ENCODE peak calls at places on chromosomes 4 and X, in four cellular contexts. J, O, W and R are unnamed samples.

GRCh38 chr4:38180456-38180855 is 220.3 kb downstream of the PTTG2 start:
- DNase-seq in J (peak; percentile 20), O (no peak), W (no peak), R (no peak)

GRCh38 chr4:60724623-60725022 is 475.5 kb upstream of the ADGRL3 start:
- DNase-seq in J (peak; percentile 27), O (no peak), W (no peak), R (no peak)

GRCh38 chrX:11756354-11757318 is 1.4 kb upstream of the MSL3 start:
- DNase-seq in J (peak; percentile 58), O (no peak), W (no peak), R (no peak)

GRCh38 chr4:166941629-166942028 is 292.7 kb downstream of the SPOCK3 start:
- DNase-seq in J (no peak), O (no peak), W (no peak), R (no peak)

GRCh38 chrX:100975212-100975611 is 5.7 kb downstream of the ARL13A start:
- DNase-seq in J (peak; percentile 52), O (no peak), W (no peak), R (no peak)

GRCh38 chrX:8731579-8732395 is at the start of gene ANOS1:
- DNase-seq in J (peak; percentile 16), O (no peak), W (no peak), R (peak; percentile 47)

GRCh38 chr4:66887061-66887460 is 658.2 kb downstream of the CENPC start:
- DNase-seq in J (no peak), O (no peak), W (no peak), R (no peak)

GRCh38 chrX:140764401-140764919 is 54.9 kb downstream of the LINC00632 start:
- DNase-seq in J (peak; percentile 80), O (no peak), W (no peak), R (no peak)

GRCh38 chrX:42920752-42921151 is 142.8 kb upstream of the PPP1R2C start:
- DNase-seq in J (no peak), O (no peak), W (no peak), R (no peak)

GRCh38 chr4:74111990-74112389 is 13.0 kb upstream of the CXCL2 start:
- DNase-seq in J (peak; percentile 83), O (no peak), W (no peak), R (no peak)

GRCh38 chr4:22720091-22720490 is 27.4 kb downstream of the GBA3 start:
- DNase-seq in J (no peak), O (no peak), W (no peak), R (no peak)

GRCh38 chr4:182015893-182016292 is 227.3 kb upstream of the TENM3 start:
- DNase-seq in J (peak; percentile 45), O (no peak), W (no peak), R (no peak)

GRCh38 chrX:40155617-40156471 is 58.1 kb upstream of the BCOR start:
- DNase-seq in J (peak; percentile 35), O (peak; percentile 30), W (no peak), R (no peak)

GRCh38 chrX:38138900-38139299 is 81.8 kb downstream of the SRPX start:
- DNase-seq in J (no peak), O (no peak), W (no peak), R (no peak)

GRCh38 chrX:38220024-38220935 is at the start of gene SRPX:
- DNase-seq in J (peak; percentile 72), O (peak; percentile 53), W (no peak), R (peak; percentile 29)

GRCh38 chrX:139120760-139121159 is 409.2 kb upstream of the FGF13 start:
- DNase-seq in J (peak; percentile 43), O (no peak), W (no peak), R (no peak)

GRCh38 chr4:21953653-21954052 is 5.1 kb upstream of the KCNIP4 start:
- DNase-seq in J (no peak), O (no peak), W (no peak), R (no peak)

GRCh38 chr4:41281038-41281634 is 24.4 kb downstream of the UCHL1 start:
- DNase-seq in J (peak; percentile 83), O (peak; percentile 57), W (peak; percentile 7), R (no peak)

GRCh38 chr4:4990857-4991540 is 28.3 kb downstream of the CYTL1 start:
- DNase-seq in J (peak; percentile 97), O (peak; percentile 67), W (no peak), R (peak; percentile 46)

GRCh38 chrX:41457618-41458192 is 10.6 kb downstream of the NYX start:
- DNase-seq in J (peak; percentile 5), O (no peak), W (no peak), R (no peak)

GRCh38 chr4:86594559-86595425 is 677 bp downstream of the PTPN13 start:
- DNase-seq in J (peak; percentile 94), O (peak; percentile 30), W (peak; percentile 7), R (peak; percentile 32)

GRCh38 chr4:177051473-177052060 is 258.1 kb upstream of the NEIL3 start:
- DNase-seq in J (peak; percentile 36), O (peak; percentile 21), W (no peak), R (no peak)

GRCh38 chrX:119234931-119235555 is 1.0 kb upstream of the PGRMC1 start:
- DNase-seq in J (peak; percentile 35), O (peak; percentile 22), W (no peak), R (no peak)

DNA sequence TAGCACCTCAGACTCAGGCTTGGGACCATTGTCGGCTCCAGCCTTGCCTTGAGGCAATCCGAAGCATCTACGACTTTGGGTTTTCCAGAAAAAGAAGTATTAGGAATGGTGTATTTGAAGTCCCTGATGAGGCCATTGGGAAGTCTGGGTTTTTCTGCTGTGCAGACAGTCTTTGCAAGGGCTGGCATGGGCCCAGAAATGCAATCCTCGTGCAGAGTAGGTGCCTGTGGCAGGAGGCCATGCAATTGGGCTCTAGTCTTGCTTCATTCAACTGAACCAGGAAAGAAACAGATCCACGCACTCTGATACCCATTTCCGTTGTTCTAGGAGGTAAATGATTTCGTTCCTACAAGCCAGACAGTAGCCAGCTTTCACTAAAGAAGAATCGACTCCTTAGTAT is 12.4 kb downstream of the ZFP92 start:
- DNase-seq in J (no peak), O (no peak), W (no peak), R (no peak)
- H3K9me3 ChIP-seq in J (no peaks in the 10 kb centered on the region), O (no peaks in the 10 kb centered on the region), W (no peaks in the 10 kb centered on the region), R (no peaks in the 10 kb centered on the region)

GRCh38 chrX:47817897-47818296 is 18.8 kb upstream of the ZNF81 start:
- DNase-seq in J (no peak), O (no peak), W (no peak), R (no peak)
- H3K9me3 ChIP-seq in J (no peaks in the 10 kb centered on the region), O (no peaks in the 10 kb centered on the region), W (no peaks in the 10 kb centered on the region), R (no peaks in the 10 kb centered on the region)

GRCh38 chr4:123256006-123256405 is 140.6 kb upstream of the SPRY1 start:
- DNase-seq in J (no peak), O (no peak), W (no peak), R (no peak)

GRCh38 chr4:123259676-123260428 is 136.7 kb upstream of the SPRY1 start:
- DNase-seq in J (no peak), O (no peak), W (no peak), R (no peak)

GRCh38 chr4:123257563-123257962 is 139.0 kb upstream of the SPRY1 start:
- DNase-seq in J (no peak), O (no peak), W (no peak), R (no peak)

GRCh38 chr4:123260429-123261052 is 136.1 kb upstream of the SPRY1 start:
- DNase-seq in J (no peak), O (no peak), W (no peak), R (no peak)

GRCh38 chr4:123256901-123257300 is 139.7 kb upstream of the SPRY1 start:
- DNase-seq in J (no peak), O (no peak), W (no peak), R (no peak)
- H3K9me3 ChIP-seq in J (no peaks in the 10 kb centered on the region), O (no peaks in the 10 kb centered on the region), W (no peaks in the 10 kb centered on the region), R (no peaks in the 10 kb centered on the region)

DNA sequence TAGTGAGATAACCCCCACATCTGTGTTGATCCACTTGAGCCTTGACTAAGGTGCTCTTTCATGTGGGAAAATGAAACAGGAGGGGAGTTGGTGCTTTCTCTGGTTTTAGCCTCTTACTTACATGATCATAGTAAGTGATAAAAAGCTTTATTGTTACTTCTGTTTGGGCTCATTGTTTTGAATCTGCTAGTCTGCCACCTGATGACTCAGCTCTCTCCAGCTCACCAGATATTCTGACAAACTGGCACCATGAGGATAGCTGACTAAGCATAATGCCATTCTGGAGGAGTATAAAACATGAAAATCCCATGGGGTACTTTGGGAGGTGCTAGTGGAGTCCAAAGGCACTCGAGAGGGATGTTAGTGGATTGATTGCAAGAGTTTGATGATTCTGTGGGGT is 824.0 kb downstream of the RAPGEF2 start:
- DNase-seq in J (no peak), O (no peak), W (no peak), R (no peak)
- H3K9me3 ChIP-seq in J (no peaks in the 10 kb centered on the region), O (no peaks in the 10 kb centered on the region), W (no peaks in the 10 kb centered on the region), R (peaks cover 25% of the 10 kb centered on the region)

GRCh38 chrX:151815461-151815860 is 80.9 kb downstream of the CNGA2 start:
- DNase-seq in J (peak; percentile 61), O (no peak), W (no peak), R (no peak)
- H3K9me3 ChIP-seq in J (no peaks in the 10 kb centered on the region), O (no peaks in the 10 kb centered on the region), W (no peaks in the 10 kb centered on the region), R (no peaks in the 10 kb centered on the region)

GRCh38 chr4:165475706-165476070 is 96.9 kb downstream of the CPE start:
- DNase-seq in J (no peak), O (no peak), W (no peak), R (no peak)
- H3K9me3 ChIP-seq in J (no peaks in the 10 kb centered on the region), O (no peaks in the 10 kb centered on the region), W (no peaks in the 10 kb centered on the region), R (no peaks in the 10 kb centered on the region)

GRCh38 chrX:113980953-113981352 is 602.9 kb upstream of the HTR2C start:
- DNase-seq in J (no peak), O (no peak), W (no peak), R (no peak)
- H3K9me3 ChIP-seq in J (no peaks in the 10 kb centered on the region), O (no peaks in the 10 kb centered on the region), W (no peaks in the 10 kb centered on the region), R (no peaks in the 10 kb centered on the region)

GRCh38 chr4:13542577-13543042 is 1.7 kb downstream of the NKX3-2 start:
- DNase-seq in J (no peak), O (no peak), W (no peak), R (no peak)

GRCh38 chr4:13541720-13542576 is 2.4 kb downstream of the NKX3-2 start:
- DNase-seq in J (no peak), O (peak; percentile 62), W (no peak), R (no peak)

GRCh38 chr4:13540446-13541175 is 3.7 kb downstream of the NKX3-2 start:
- DNase-seq in J (no peak), O (no peak), W (no peak), R (no peak)

GRCh38 chr4:13539721-13540445 is 4.4 kb downstream of the NKX3-2 start:
- DNase-seq in J (no peak), O (no peak), W (no peak), R (no peak)

GRCh38 chr4:13541176-13541604 is 3.1 kb downstream of the NKX3-2 start:
- DNase-seq in J (no peak), O (no peak), W (no peak), R (no peak)
- H3K9me3 ChIP-seq in J (no peaks in the 10 kb centered on the region), O (no peaks in the 10 kb centered on the region), W (no peaks in the 10 kb centered on the region), R (peaks cover 25% of the 10 kb centered on the region)

DNA sequence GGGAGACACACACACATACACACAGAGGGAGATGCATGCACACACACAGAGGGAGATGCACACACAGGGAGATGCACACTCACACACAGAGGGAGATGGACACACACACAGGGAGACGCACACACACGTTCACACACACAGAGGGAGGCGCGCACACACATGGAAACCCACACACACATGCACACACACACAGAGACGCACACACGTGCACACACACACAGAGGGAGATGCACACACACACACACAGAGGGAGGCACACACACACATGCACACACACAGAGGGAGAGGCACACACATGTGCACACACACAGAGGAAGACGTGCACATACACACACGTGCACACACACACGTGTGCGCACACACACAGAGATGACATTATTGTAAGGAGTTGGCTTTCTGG is 79.1 kb downstream of the HMX1 start:
- DNase-seq in J (no peak), O (no peak), W (no peak), R (no peak)
- H3K9me3 ChIP-seq in J (no peaks in the 10 kb centered on the region), O (no peaks in the 10 kb centered on the region), W (no peaks in the 10 kb centered on the region), R (no peaks in the 10 kb centered on the region)